ENCODE peak calls at places on chromosomes 16 and 17, in eight cellular contexts. One of them, this sample, is unnamed.
A peak's percentile ranks its signal among the peaks of the same experiment; 100 is the strongest.

GRCh38 chr16:72875291-72876036 is 172.5 kb downstream of the ZFHX3 start:
- DNase-seq in stimulated activated naive B cell treated with anti-CD40 and anti-IgM and Interleukin-4, amounts not matched to agents 10 μg/mL and 1 μg/mL and 100 μg/mL, for 72 hours: no peak
- DNase-seq in type B pancreatic cell: no peak
- DNase-seq in effector CD8-positive, alpha-beta T cell: no peak
- DNase-seq in HS-5: no peak
- DNase-seq in dorsolateral prefrontal cortex: no peak
- DNase-seq in naive thymus-derived CD4-positive, alpha-beta T cell: no peak
- DNase-seq in HCEC 1CT: no peak
- DNase-seq in this sample: peak; percentile 13

GRCh38 chr16:58020628-58021521 is 4.7 kb upstream of the MMP15 start:
- DNase-seq in stimulated activated naive B cell treated with anti-CD40 and anti-IgM and Interleukin-4, amounts not matched to agents 10 μg/mL and 1 μg/mL and 100 μg/mL, for 72 hours: no peak
- DNase-seq in type B pancreatic cell: no peak
- DNase-seq in effector CD8-positive, alpha-beta T cell: peak; percentile 50
- DNase-seq in HS-5: peak; percentile 23
- DNase-seq in dorsolateral prefrontal cortex: peak; percentile 70
- DNase-seq in naive thymus-derived CD4-positive, alpha-beta T cell: peak; percentile 48
- DNase-seq in HCEC 1CT: peak; percentile 30
- DNase-seq in this sample: peak; percentile 52

GRCh38 chr16:65751622-65752598 is 614.6 kb upstream of the CDH5 start:
- DNase-seq in stimulated activated naive B cell treated with anti-CD40 and anti-IgM and Interleukin-4, amounts not matched to agents 10 μg/mL and 1 μg/mL and 100 μg/mL, for 72 hours: no peak
- DNase-seq in type B pancreatic cell: no peak
- DNase-seq in effector CD8-positive, alpha-beta T cell: no peak
- DNase-seq in HS-5: no peak
- DNase-seq in dorsolateral prefrontal cortex: no peak
- DNase-seq in naive thymus-derived CD4-positive, alpha-beta T cell: no peak
- DNase-seq in HCEC 1CT: no peak
- DNase-seq in this sample: no peak

GRCh38 chr17:80319262-80319998 is 58.8 kb downstream of the RNF213 start:
- DNase-seq in stimulated activated naive B cell treated with anti-CD40 and anti-IgM and Interleukin-4, amounts not matched to agents 10 μg/mL and 1 μg/mL and 100 μg/mL, for 72 hours: no peak
- DNase-seq in type B pancreatic cell: no peak
- DNase-seq in effector CD8-positive, alpha-beta T cell: no peak
- DNase-seq in HS-5: no peak
- DNase-seq in dorsolateral prefrontal cortex: no peak
- DNase-seq in naive thymus-derived CD4-positive, alpha-beta T cell: no peak
- DNase-seq in HCEC 1CT: no peak
- DNase-seq in this sample: no peak

GRCh38 chr17:80919331-80920284 is 72.0 kb upstream of the CHMP6 start:
- DNase-seq in stimulated activated naive B cell treated with anti-CD40 and anti-IgM and Interleukin-4, amounts not matched to agents 10 μg/mL and 1 μg/mL and 100 μg/mL, for 72 hours: no peak
- DNase-seq in type B pancreatic cell: no peak
- DNase-seq in effector CD8-positive, alpha-beta T cell: no peak
- DNase-seq in HS-5: no peak
- DNase-seq in dorsolateral prefrontal cortex: peak; percentile 50
- DNase-seq in naive thymus-derived CD4-positive, alpha-beta T cell: no peak
- DNase-seq in HCEC 1CT: no peak
- DNase-seq in this sample: no peak

GRCh38 chr17:57195790-57196460 is 60.4 kb upstream of the MSI2 start:
- DNase-seq in stimulated activated naive B cell treated with anti-CD40 and anti-IgM and Interleukin-4, amounts not matched to agents 10 μg/mL and 1 μg/mL and 100 μg/mL, for 72 hours: no peak
- DNase-seq in type B pancreatic cell: no peak
- DNase-seq in effector CD8-positive, alpha-beta T cell: no peak
- DNase-seq in HS-5: no peak
- DNase-seq in dorsolateral prefrontal cortex: no peak
- DNase-seq in naive thymus-derived CD4-positive, alpha-beta T cell: no peak
- DNase-seq in HCEC 1CT: peak; percentile 26
- DNase-seq in this sample: no peak

GRCh38 chr17:28563475-28563874 is 7.8 kb downstream of the PIGS start:
- DNase-seq in stimulated activated naive B cell treated with anti-CD40 and anti-IgM and Interleukin-4, amounts not matched to agents 10 μg/mL and 1 μg/mL and 100 μg/mL, for 72 hours: no peak
- DNase-seq in type B pancreatic cell: no peak
- DNase-seq in effector CD8-positive, alpha-beta T cell: no peak
- DNase-seq in HS-5: no peak
- DNase-seq in dorsolateral prefrontal cortex: no peak
- DNase-seq in naive thymus-derived CD4-positive, alpha-beta T cell: no peak
- DNase-seq in HCEC 1CT: peak; percentile 46
- DNase-seq in this sample: peak; percentile 90

GRCh38 chr17:63601439-63602371 is 1.0 kb downstream of the TACO1 start:
- DNase-seq in stimulated activated naive B cell treated with anti-CD40 and anti-IgM and Interleukin-4, amounts not matched to agents 10 μg/mL and 1 μg/mL and 100 μg/mL, for 72 hours: no peak
- DNase-seq in type B pancreatic cell: no peak
- DNase-seq in effector CD8-positive, alpha-beta T cell: no peak
- DNase-seq in HS-5: no peak
- DNase-seq in dorsolateral prefrontal cortex: no peak
- DNase-seq in naive thymus-derived CD4-positive, alpha-beta T cell: no peak
- DNase-seq in HCEC 1CT: no peak
- DNase-seq in this sample: peak; percentile 9

GRCh38 chr17:13204607-13205237 is 186.9 kb upstream of the ELAC2 start:
- DNase-seq in stimulated activated naive B cell treated with anti-CD40 and anti-IgM and Interleukin-4, amounts not matched to agents 10 μg/mL and 1 μg/mL and 100 μg/mL, for 72 hours: no peak
- DNase-seq in type B pancreatic cell: no peak
- DNase-seq in effector CD8-positive, alpha-beta T cell: no peak
- DNase-seq in HS-5: peak; percentile 28
- DNase-seq in dorsolateral prefrontal cortex: no peak
- DNase-seq in naive thymus-derived CD4-positive, alpha-beta T cell: no peak
- DNase-seq in HCEC 1CT: no peak
- DNase-seq in this sample: peak; percentile 54

GRCh38 chr16:14354561-14355351 is 275.3 kb downstream of the PARN start:
- DNase-seq in stimulated activated naive B cell treated with anti-CD40 and anti-IgM and Interleukin-4, amounts not matched to agents 10 μg/mL and 1 μg/mL and 100 μg/mL, for 72 hours: peak; percentile 77
- DNase-seq in type B pancreatic cell: no peak
- DNase-seq in effector CD8-positive, alpha-beta T cell: no peak
- DNase-seq in HS-5: no peak
- DNase-seq in dorsolateral prefrontal cortex: no peak
- DNase-seq in naive thymus-derived CD4-positive, alpha-beta T cell: peak; percentile 25
- DNase-seq in HCEC 1CT: no peak
- DNase-seq in this sample: peak; percentile 36

GRCh38 chr16:80667258-80667560 is 126.4 kb downstream of the DYNLRB2 start:
- DNase-seq in stimulated activated naive B cell treated with anti-CD40 and anti-IgM and Interleukin-4, amounts not matched to agents 10 μg/mL and 1 μg/mL and 100 μg/mL, for 72 hours: no peak
- DNase-seq in type B pancreatic cell: no peak
- DNase-seq in effector CD8-positive, alpha-beta T cell: no peak
- DNase-seq in HS-5: no peak
- DNase-seq in dorsolateral prefrontal cortex: no peak
- DNase-seq in naive thymus-derived CD4-positive, alpha-beta T cell: no peak
- DNase-seq in HCEC 1CT: no peak
- DNase-seq in this sample: no peak

GRCh38 chr16:76201385-76201784 is 75.8 kb upstream of the CNTNAP4 start:
- DNase-seq in stimulated activated naive B cell treated with anti-CD40 and anti-IgM and Interleukin-4, amounts not matched to agents 10 μg/mL and 1 μg/mL and 100 μg/mL, for 72 hours: no peak
- DNase-seq in type B pancreatic cell: no peak
- DNase-seq in effector CD8-positive, alpha-beta T cell: no peak
- DNase-seq in HS-5: peak; percentile 29
- DNase-seq in dorsolateral prefrontal cortex: no peak
- DNase-seq in naive thymus-derived CD4-positive, alpha-beta T cell: no peak
- DNase-seq in HCEC 1CT: no peak
- DNase-seq in this sample: no peak

GRCh38 chr16:10970065-10970464 is 25.7 kb downstream of the CLEC16A start:
- DNase-seq in stimulated activated naive B cell treated with anti-CD40 and anti-IgM and Interleukin-4, amounts not matched to agents 10 μg/mL and 1 μg/mL and 100 μg/mL, for 72 hours: no peak
- DNase-seq in type B pancreatic cell: no peak
- DNase-seq in effector CD8-positive, alpha-beta T cell: no peak
- DNase-seq in HS-5: no peak
- DNase-seq in dorsolateral prefrontal cortex: no peak
- DNase-seq in naive thymus-derived CD4-positive, alpha-beta T cell: no peak
- DNase-seq in HCEC 1CT: no peak
- DNase-seq in this sample: no peak

GRCh38 chr16:74726736-74727135 is 26.1 kb upstream of the MLKL start:
- DNase-seq in stimulated activated naive B cell treated with anti-CD40 and anti-IgM and Interleukin-4, amounts not matched to agents 10 μg/mL and 1 μg/mL and 100 μg/mL, for 72 hours: no peak
- DNase-seq in type B pancreatic cell: no peak
- DNase-seq in effector CD8-positive, alpha-beta T cell: no peak
- DNase-seq in HS-5: no peak
- DNase-seq in dorsolateral prefrontal cortex: no peak
- DNase-seq in naive thymus-derived CD4-positive, alpha-beta T cell: no peak
- DNase-seq in HCEC 1CT: no peak
- DNase-seq in this sample: no peak

GRCh38 chr17:74027539-74027938 is 175.9 kb upstream of the RPL38 start:
- DNase-seq in stimulated activated naive B cell treated with anti-CD40 and anti-IgM and Interleukin-4, amounts not matched to agents 10 μg/mL and 1 μg/mL and 100 μg/mL, for 72 hours: no peak
- DNase-seq in type B pancreatic cell: no peak
- DNase-seq in effector CD8-positive, alpha-beta T cell: no peak
- DNase-seq in HS-5: no peak
- DNase-seq in dorsolateral prefrontal cortex: no peak
- DNase-seq in naive thymus-derived CD4-positive, alpha-beta T cell: no peak
- DNase-seq in HCEC 1CT: no peak
- DNase-seq in this sample: no peak

GRCh38 chr17:81931189-81931556 is 3.6 kb upstream of the MAFG start:
- DNase-seq in stimulated activated naive B cell treated with anti-CD40 and anti-IgM and Interleukin-4, amounts not matched to agents 10 μg/mL and 1 μg/mL and 100 μg/mL, for 72 hours: no peak
- DNase-seq in type B pancreatic cell: no peak
- DNase-seq in effector CD8-positive, alpha-beta T cell: no peak
- DNase-seq in HS-5: no peak
- DNase-seq in dorsolateral prefrontal cortex: no peak
- DNase-seq in naive thymus-derived CD4-positive, alpha-beta T cell: no peak
- DNase-seq in HCEC 1CT: no peak
- DNase-seq in this sample: no peak

GRCh38 chr17:68398731-68399637 is 58.3 kb downstream of the WIPI1 start:
- DNase-seq in stimulated activated naive B cell treated with anti-CD40 and anti-IgM and Interleukin-4, amounts not matched to agents 10 μg/mL and 1 μg/mL and 100 μg/mL, for 72 hours: peak; percentile 23
- DNase-seq in type B pancreatic cell: no peak
- DNase-seq in effector CD8-positive, alpha-beta T cell: no peak
- DNase-seq in HS-5: peak; percentile 50
- DNase-seq in dorsolateral prefrontal cortex: no peak
- DNase-seq in naive thymus-derived CD4-positive, alpha-beta T cell: no peak
- DNase-seq in HCEC 1CT: peak; percentile 83
- DNase-seq in this sample: peak; percentile 84

GRCh38 chr17:4959261-4959965 is 8.2 kb downstream of the SPAG7 start:
- DNase-seq in stimulated activated naive B cell treated with anti-CD40 and anti-IgM and Interleukin-4, amounts not matched to agents 10 μg/mL and 1 μg/mL and 100 μg/mL, for 72 hours: no peak
- DNase-seq in type B pancreatic cell: no peak
- DNase-seq in effector CD8-positive, alpha-beta T cell: no peak
- DNase-seq in HS-5: no peak
- DNase-seq in dorsolateral prefrontal cortex: no peak
- DNase-seq in naive thymus-derived CD4-positive, alpha-beta T cell: no peak
- DNase-seq in HCEC 1CT: no peak
- DNase-seq in this sample: no peak

GRCh38 chr17:41539071-41539492 is 11.0 kb upstream of the KRT19 start:
- DNase-seq in stimulated activated naive B cell treated with anti-CD40 and anti-IgM and Interleukin-4, amounts not matched to agents 10 μg/mL and 1 μg/mL and 100 μg/mL, for 72 hours: no peak
- DNase-seq in type B pancreatic cell: no peak
- DNase-seq in effector CD8-positive, alpha-beta T cell: no peak
- DNase-seq in HS-5: no peak
- DNase-seq in dorsolateral prefrontal cortex: no peak
- DNase-seq in naive thymus-derived CD4-positive, alpha-beta T cell: no peak
- DNase-seq in HCEC 1CT: no peak
- DNase-seq in this sample: no peak

GRCh38 chr17:30095507-30096244 is 20.9 kb upstream of the NSRP1 start:
- DNase-seq in stimulated activated naive B cell treated with anti-CD40 and anti-IgM and Interleukin-4, amounts not matched to agents 10 μg/mL and 1 μg/mL and 100 μg/mL, for 72 hours: no peak
- DNase-seq in type B pancreatic cell: no peak
- DNase-seq in effector CD8-positive, alpha-beta T cell: no peak
- DNase-seq in HS-5: peak; percentile 51
- DNase-seq in dorsolateral prefrontal cortex: no peak
- DNase-seq in naive thymus-derived CD4-positive, alpha-beta T cell: no peak
- DNase-seq in HCEC 1CT: peak; percentile 76
- DNase-seq in this sample: peak; percentile 79

GRCh38 chr16:48971571-48972071 is 310.0 kb downstream of the CBLN1 start:
- DNase-seq in stimulated activated naive B cell treated with anti-CD40 and anti-IgM and Interleukin-4, amounts not matched to agents 10 μg/mL and 1 μg/mL and 100 μg/mL, for 72 hours: no peak
- DNase-seq in type B pancreatic cell: no peak
- DNase-seq in effector CD8-positive, alpha-beta T cell: no peak
- DNase-seq in HS-5: no peak
- DNase-seq in dorsolateral prefrontal cortex: no peak
- DNase-seq in naive thymus-derived CD4-positive, alpha-beta T cell: no peak
- DNase-seq in HCEC 1CT: peak; percentile 9
- DNase-seq in this sample: peak; percentile 23

GRCh38 chr17:17783825-17784598 is 52.8 kb downstream of the SREBF1 start:
- DNase-seq in stimulated activated naive B cell treated with anti-CD40 and anti-IgM and Interleukin-4, amounts not matched to agents 10 μg/mL and 1 μg/mL and 100 μg/mL, for 72 hours: peak; percentile 44
- DNase-seq in type B pancreatic cell: no peak
- DNase-seq in effector CD8-positive, alpha-beta T cell: peak; percentile 23
- DNase-seq in HS-5: no peak
- DNase-seq in dorsolateral prefrontal cortex: peak; percentile 71
- DNase-seq in naive thymus-derived CD4-positive, alpha-beta T cell: no peak
- DNase-seq in HCEC 1CT: no peak
- DNase-seq in this sample: no peak

GRCh38 chr16:70770291-70770967 is 30.5 kb downstream of the VAC14 start:
- DNase-seq in stimulated activated naive B cell treated with anti-CD40 and anti-IgM and Interleukin-4, amounts not matched to agents 10 μg/mL and 1 μg/mL and 100 μg/mL, for 72 hours: no peak
- DNase-seq in type B pancreatic cell: no peak
- DNase-seq in effector CD8-positive, alpha-beta T cell: no peak
- DNase-seq in HS-5: no peak
- DNase-seq in dorsolateral prefrontal cortex: no peak
- DNase-seq in naive thymus-derived CD4-positive, alpha-beta T cell: no peak
- DNase-seq in HCEC 1CT: no peak
- DNase-seq in this sample: no peak

GRCh38 chr16:72092832-72093447 is 480 bp downstream of the TXNL4B start:
- DNase-seq in stimulated activated naive B cell treated with anti-CD40 and anti-IgM and Interleukin-4, amounts not matched to agents 10 μg/mL and 1 μg/mL and 100 μg/mL, for 72 hours: no peak
- DNase-seq in type B pancreatic cell: no peak
- DNase-seq in effector CD8-positive, alpha-beta T cell: no peak
- DNase-seq in HS-5: peak; percentile 43
- DNase-seq in dorsolateral prefrontal cortex: no peak
- DNase-seq in naive thymus-derived CD4-positive, alpha-beta T cell: no peak
- DNase-seq in HCEC 1CT: peak; percentile 50
- DNase-seq in this sample: peak; percentile 78

GRCh38 chr17:54196751-54197150 is 374.0 kb downstream of the KIF2B start:
- DNase-seq in stimulated activated naive B cell treated with anti-CD40 and anti-IgM and Interleukin-4, amounts not matched to agents 10 μg/mL and 1 μg/mL and 100 μg/mL, for 72 hours: no peak
- DNase-seq in type B pancreatic cell: no peak
- DNase-seq in effector CD8-positive, alpha-beta T cell: no peak
- DNase-seq in HS-5: no peak
- DNase-seq in dorsolateral prefrontal cortex: no peak
- DNase-seq in naive thymus-derived CD4-positive, alpha-beta T cell: no peak
- DNase-seq in HCEC 1CT: no peak
- DNase-seq in this sample: no peak

GRCh38 chr16:81497690-81498089 is 53.1 kb downstream of the CMIP start:
- DNase-seq in stimulated activated naive B cell treated with anti-CD40 and anti-IgM and Interleukin-4, amounts not matched to agents 10 μg/mL and 1 μg/mL and 100 μg/mL, for 72 hours: no peak
- DNase-seq in type B pancreatic cell: no peak
- DNase-seq in effector CD8-positive, alpha-beta T cell: no peak
- DNase-seq in HS-5: no peak
- DNase-seq in dorsolateral prefrontal cortex: no peak
- DNase-seq in naive thymus-derived CD4-positive, alpha-beta T cell: no peak
- DNase-seq in HCEC 1CT: no peak
- DNase-seq in this sample: no peak

GRCh38 chr17:71486171-71486740 is 634.6 kb upstream of the SOX9 start:
- DNase-seq in stimulated activated naive B cell treated with anti-CD40 and anti-IgM and Interleukin-4, amounts not matched to agents 10 μg/mL and 1 μg/mL and 100 μg/mL, for 72 hours: no peak
- DNase-seq in type B pancreatic cell: no peak
- DNase-seq in effector CD8-positive, alpha-beta T cell: no peak
- DNase-seq in HS-5: no peak
- DNase-seq in dorsolateral prefrontal cortex: no peak
- DNase-seq in naive thymus-derived CD4-positive, alpha-beta T cell: no peak
- DNase-seq in HCEC 1CT: no peak
- DNase-seq in this sample: no peak

GRCh38 chr17:47184671-47185070 is 4.4 kb downstream of the CDC27 start:
- DNase-seq in stimulated activated naive B cell treated with anti-CD40 and anti-IgM and Interleukin-4, amounts not matched to agents 10 μg/mL and 1 μg/mL and 100 μg/mL, for 72 hours: no peak
- DNase-seq in type B pancreatic cell: no peak
- DNase-seq in effector CD8-positive, alpha-beta T cell: no peak
- DNase-seq in HS-5: no peak
- DNase-seq in dorsolateral prefrontal cortex: no peak
- DNase-seq in naive thymus-derived CD4-positive, alpha-beta T cell: no peak
- DNase-seq in HCEC 1CT: no peak
- DNase-seq in this sample: no peak

GRCh38 chr16:90077757-90078593 is 844 bp upstream of the PRDM7 start:
- DNase-seq in stimulated activated naive B cell treated with anti-CD40 and anti-IgM and Interleukin-4, amounts not matched to agents 10 μg/mL and 1 μg/mL and 100 μg/mL, for 72 hours: no peak
- DNase-seq in type B pancreatic cell: no peak
- DNase-seq in effector CD8-positive, alpha-beta T cell: no peak
- DNase-seq in HS-5: no peak
- DNase-seq in dorsolateral prefrontal cortex: no peak
- DNase-seq in naive thymus-derived CD4-positive, alpha-beta T cell: peak; percentile 27
- DNase-seq in HCEC 1CT: no peak
- DNase-seq in this sample: no peak

GRCh38 chr16:71425746-71426068 is 16.1 kb downstream of the TLE7 start:
- DNase-seq in stimulated activated naive B cell treated with anti-CD40 and anti-IgM and Interleukin-4, amounts not matched to agents 10 μg/mL and 1 μg/mL and 100 μg/mL, for 72 hours: no peak
- DNase-seq in type B pancreatic cell: no peak
- DNase-seq in effector CD8-positive, alpha-beta T cell: no peak
- DNase-seq in HS-5: no peak
- DNase-seq in dorsolateral prefrontal cortex: no peak
- DNase-seq in naive thymus-derived CD4-positive, alpha-beta T cell: no peak
- DNase-seq in HCEC 1CT: no peak
- DNase-seq in this sample: no peak

GRCh38 chr17:77783991-77784820 is 174.3 kb upstream of the TNRC6C start:
- DNase-seq in stimulated activated naive B cell treated with anti-CD40 and anti-IgM and Interleukin-4, amounts not matched to agents 10 μg/mL and 1 μg/mL and 100 μg/mL, for 72 hours: peak; percentile 7
- DNase-seq in type B pancreatic cell: no peak
- DNase-seq in effector CD8-positive, alpha-beta T cell: peak; percentile 23
- DNase-seq in HS-5: no peak
- DNase-seq in dorsolateral prefrontal cortex: no peak
- DNase-seq in naive thymus-derived CD4-positive, alpha-beta T cell: peak; percentile 55
- DNase-seq in HCEC 1CT: no peak
- DNase-seq in this sample: no peak

GRCh38 chr16:54266363-54266955 is 20.1 kb downstream of the IRX3 start:
- DNase-seq in stimulated activated naive B cell treated with anti-CD40 and anti-IgM and Interleukin-4, amounts not matched to agents 10 μg/mL and 1 μg/mL and 100 μg/mL, for 72 hours: no peak
- DNase-seq in type B pancreatic cell: no peak
- DNase-seq in effector CD8-positive, alpha-beta T cell: no peak
- DNase-seq in HS-5: no peak
- DNase-seq in dorsolateral prefrontal cortex: no peak
- DNase-seq in naive thymus-derived CD4-positive, alpha-beta T cell: no peak
- DNase-seq in HCEC 1CT: no peak
- DNase-seq in this sample: no peak

GRCh38 chr17:79388556-79389295 is 222.1 kb downstream of the RBFOX3 start:
- DNase-seq in stimulated activated naive B cell treated with anti-CD40 and anti-IgM and Interleukin-4, amounts not matched to agents 10 μg/mL and 1 μg/mL and 100 μg/mL, for 72 hours: peak; percentile 21
- DNase-seq in type B pancreatic cell: no peak
- DNase-seq in effector CD8-positive, alpha-beta T cell: no peak
- DNase-seq in HS-5: no peak
- DNase-seq in dorsolateral prefrontal cortex: peak; percentile 63
- DNase-seq in naive thymus-derived CD4-positive, alpha-beta T cell: no peak
- DNase-seq in HCEC 1CT: peak; percentile 29
- DNase-seq in this sample: peak; percentile 32

GRCh38 chr16:56355221-56355620 is 70.1 kb downstream of the AMFR start:
- DNase-seq in stimulated activated naive B cell treated with anti-CD40 and anti-IgM and Interleukin-4, amounts not matched to agents 10 μg/mL and 1 μg/mL and 100 μg/mL, for 72 hours: no peak
- DNase-seq in type B pancreatic cell: peak; percentile 60
- DNase-seq in effector CD8-positive, alpha-beta T cell: no peak
- DNase-seq in HS-5: no peak
- DNase-seq in dorsolateral prefrontal cortex: no peak
- DNase-seq in naive thymus-derived CD4-positive, alpha-beta T cell: no peak
- DNase-seq in HCEC 1CT: no peak
- DNase-seq in this sample: no peak